ENCODE peak calls at places on chromosomes 16 and 17, in eight cellular contexts. One of them, this sample, is unnamed.

GRCh38 chr17:42183741-42184711 is 1.2 kb downstream of the HCRT start:
- DNase-seq in DMS53: peak
- DNase-seq in sigmoid colon: peak
- DNase-seq in GM04504: peak
- DNase-seq in NCI-H187: peak
- DNase-seq in hepatic stellate cell: peak
- DNase-seq in iPS-NIHi11: peak
- DNase-seq in GM13976: peak
- DNase-seq in this sample: peak

GRCh38 chr16:24667244-24667764 is 62.1 kb upstream of the TNRC6A start:
- DNase-seq in GM04504: no peak
- DNase-seq in NCI-H187: no peak
- DNase-seq in GM13976: no peak
- DNase-seq in iPS-NIHi11: no peak
- DNase-seq in hepatic stellate cell: no peak
- DNase-seq in sigmoid colon: no peak
- DNase-seq in DMS53: no peak
- DNase-seq in this sample: no peak

GRCh38 chr16:67301080-67301757 is 21.9 kb downstream of the PLEKHG4 start:
- DNase-seq in DMS53: no peak
- DNase-seq in iPS-NIHi11: no peak
- DNase-seq in NCI-H187: no peak
- DNase-seq in sigmoid colon: no peak
- DNase-seq in hepatic stellate cell: no peak
- DNase-seq in GM13976: peak
- DNase-seq in GM04504: no peak
- DNase-seq in this sample: no peak

GRCh38 chr16:77674888-77675287 is 47.4 kb upstream of the NUDT7 start:
- DNase-seq in sigmoid colon: no peak
- DNase-seq in GM13976: no peak
- DNase-seq in NCI-H187: no peak
- DNase-seq in iPS-NIHi11: no peak
- DNase-seq in GM04504: no peak
- DNase-seq in DMS53: no peak
- DNase-seq in hepatic stellate cell: no peak
- DNase-seq in this sample: no peak

GRCh38 chr16:30985401-30986128 is 558 bp downstream of the HSD3B7 start:
- DNase-seq in DMS53: peak
- DNase-seq in sigmoid colon: no peak
- DNase-seq in NCI-H187: peak
- DNase-seq in iPS-NIHi11: peak
- DNase-seq in GM13976: no peak
- DNase-seq in hepatic stellate cell: no peak
- DNase-seq in GM04504: no peak
- DNase-seq in this sample: no peak

GRCh38 chr17:69269174-69269998 is 40.8 kb upstream of the ABCA10 start:
- DNase-seq in iPS-NIHi11: no peak
- DNase-seq in GM13976: no peak
- DNase-seq in GM04504: peak
- DNase-seq in DMS53: no peak
- DNase-seq in NCI-H187: no peak
- DNase-seq in sigmoid colon: no peak
- DNase-seq in hepatic stellate cell: no peak
- DNase-seq in this sample: no peak

GRCh38 chr16:66222756-66223155 is 143.7 kb upstream of the CDH5 start:
- DNase-seq in NCI-H187: no peak
- DNase-seq in sigmoid colon: peak
- DNase-seq in DMS53: no peak
- DNase-seq in GM04504: no peak
- DNase-seq in iPS-NIHi11: no peak
- DNase-seq in GM13976: no peak
- DNase-seq in hepatic stellate cell: no peak
- DNase-seq in this sample: no peak

GRCh38 chr17:17749921-17750320 is 68.7 kb downstream of the RAI1 start:
- DNase-seq in DMS53: peak
- DNase-seq in NCI-H187: no peak
- DNase-seq in GM04504: no peak
- DNase-seq in hepatic stellate cell: peak
- DNase-seq in iPS-NIHi11: peak
- DNase-seq in GM13976: peak
- DNase-seq in sigmoid colon: no peak
- DNase-seq in this sample: peak

GRCh38 chr16:86074651-86075487 is 175.9 kb downstream of the IRF8 start:
- DNase-seq in sigmoid colon: peak
- DNase-seq in hepatic stellate cell: peak
- DNase-seq in DMS53: no peak
- DNase-seq in iPS-NIHi11: peak
- DNase-seq in GM13976: no peak
- DNase-seq in GM04504: no peak
- DNase-seq in NCI-H187: no peak
- DNase-seq in this sample: no peak

GRCh38 chr16:7107436-7107835 is 225.2 kb upstream of the RBFOX1 start:
- DNase-seq in DMS53: no peak
- DNase-seq in iPS-NIHi11: no peak
- DNase-seq in NCI-H187: no peak
- DNase-seq in sigmoid colon: no peak
- DNase-seq in GM04504: no peak
- DNase-seq in hepatic stellate cell: no peak
- DNase-seq in GM13976: no peak
- DNase-seq in this sample: no peak

GRCh38 chr17:64066709-64067108 is 46.3 kb upstream of the ICAM2 start:
- DNase-seq in DMS53: no peak
- DNase-seq in sigmoid colon: no peak
- DNase-seq in iPS-NIHi11: no peak
- DNase-seq in GM04504: no peak
- DNase-seq in hepatic stellate cell: no peak
- DNase-seq in NCI-H187: no peak
- DNase-seq in GM13976: no peak
- DNase-seq in this sample: no peak

GRCh38 chr16:56513972-56514371 is 5.9 kb downstream of the BBS2 start:
- DNase-seq in hepatic stellate cell: peak
- DNase-seq in GM13976: peak
- DNase-seq in DMS53: peak
- DNase-seq in NCI-H187: no peak
- DNase-seq in GM04504: no peak
- DNase-seq in sigmoid colon: no peak
- DNase-seq in iPS-NIHi11: peak
- DNase-seq in this sample: peak

GRCh38 chr17:57737450-57737849 is 7.6 kb downstream of the CCDC182 start:
- DNase-seq in NCI-H187: no peak
- DNase-seq in sigmoid colon: no peak
- DNase-seq in iPS-NIHi11: no peak
- DNase-seq in GM04504: no peak
- DNase-seq in GM13976: no peak
- DNase-seq in hepatic stellate cell: no peak
- DNase-seq in DMS53: no peak
- DNase-seq in this sample: no peak

GRCh38 chr16:11312718-11313492 is 31.8 kb upstream of the PRM1 start:
- DNase-seq in hepatic stellate cell: peak
- DNase-seq in sigmoid colon: no peak
- DNase-seq in NCI-H187: peak
- DNase-seq in DMS53: peak
- DNase-seq in iPS-NIHi11: peak
- DNase-seq in GM04504: no peak
- DNase-seq in GM13976: no peak
- DNase-seq in this sample: peak

GRCh38 chr16:53922805-53923645 is 219.1 kb downstream of the FTO start:
- DNase-seq in iPS-NIHi11: no peak
- DNase-seq in sigmoid colon: no peak
- DNase-seq in GM04504: no peak
- DNase-seq in NCI-H187: no peak
- DNase-seq in GM13976: no peak
- DNase-seq in hepatic stellate cell: no peak
- DNase-seq in DMS53: no peak
- DNase-seq in this sample: no peak

GRCh38 chr17:73912360-73912746 is 268.1 kb upstream of the SDK2 start:
- DNase-seq in GM04504: no peak
- DNase-seq in DMS53: no peak
- DNase-seq in hepatic stellate cell: no peak
- DNase-seq in GM13976: no peak
- DNase-seq in iPS-NIHi11: no peak
- DNase-seq in sigmoid colon: no peak
- DNase-seq in NCI-H187: no peak
- DNase-seq in this sample: no peak

GRCh38 chr17:79385962-79386563 is 224.8 kb downstream of the RBFOX3 start:
- DNase-seq in iPS-NIHi11: no peak
- DNase-seq in GM13976: no peak
- DNase-seq in sigmoid colon: no peak
- DNase-seq in DMS53: no peak
- DNase-seq in GM04504: no peak
- DNase-seq in NCI-H187: no peak
- DNase-seq in hepatic stellate cell: no peak
- DNase-seq in this sample: no peak

GRCh38 chr17:58279736-58280479 is 827 bp downstream of the MPO start:
- DNase-seq in GM13976: peak
- DNase-seq in DMS53: peak
- DNase-seq in sigmoid colon: no peak
- DNase-seq in GM04504: no peak
- DNase-seq in hepatic stellate cell: no peak
- DNase-seq in NCI-H187: no peak
- DNase-seq in iPS-NIHi11: no peak
- DNase-seq in this sample: no peak

GRCh38 chr17:64025732-64026294 is 5.4 kb upstream of the ICAM2 start:
- DNase-seq in DMS53: peak
- DNase-seq in sigmoid colon: peak
- DNase-seq in GM04504: no peak
- DNase-seq in hepatic stellate cell: peak
- DNase-seq in NCI-H187: peak
- DNase-seq in GM13976: peak
- DNase-seq in iPS-NIHi11: peak
- DNase-seq in this sample: peak

GRCh38 chr17:41382396-41382795 is 290 bp upstream of the KRT34 start:
- DNase-seq in GM13976: no peak
- DNase-seq in sigmoid colon: no peak
- DNase-seq in hepatic stellate cell: peak
- DNase-seq in DMS53: no peak
- DNase-seq in GM04504: peak
- DNase-seq in NCI-H187: no peak
- DNase-seq in iPS-NIHi11: no peak
- DNase-seq in this sample: no peak

GRCh38 chr17:39678340-39679116 is 9.3 kb downstream of the PGAP3 start:
- DNase-seq in DMS53: no peak
- DNase-seq in GM04504: no peak
- DNase-seq in NCI-H187: no peak
- DNase-seq in sigmoid colon: no peak
- DNase-seq in GM13976: no peak
- DNase-seq in iPS-NIHi11: no peak
- DNase-seq in hepatic stellate cell: no peak
- DNase-seq in this sample: no peak

GRCh38 chr17:61464121-61464905 is 12.1 kb downstream of the TBX4 start:
- DNase-seq in iPS-NIHi11: no peak
- DNase-seq in NCI-H187: no peak
- DNase-seq in hepatic stellate cell: no peak
- DNase-seq in DMS53: no peak
- DNase-seq in GM13976: no peak
- DNase-seq in GM04504: no peak
- DNase-seq in sigmoid colon: peak
- DNase-seq in this sample: no peak

GRCh38 chr17:61389670-61390478 is 9.8 kb upstream of the TBX2 start:
- DNase-seq in sigmoid colon: no peak
- DNase-seq in GM04504: no peak
- DNase-seq in NCI-H187: no peak
- DNase-seq in hepatic stellate cell: peak
- DNase-seq in GM13976: peak
- DNase-seq in iPS-NIHi11: peak
- DNase-seq in DMS53: peak
- DNase-seq in this sample: peak

GRCh38 chr16:22165508-22166285 is 3.4 kb downstream of the SDR42E2 start:
- DNase-seq in DMS53: no peak
- DNase-seq in NCI-H187: no peak
- DNase-seq in hepatic stellate cell: no peak
- DNase-seq in iPS-NIHi11: no peak
- DNase-seq in GM04504: no peak
- DNase-seq in sigmoid colon: no peak
- DNase-seq in GM13976: no peak
- DNase-seq in this sample: no peak

GRCh38 chr17:60695960-60696359 is 18.3 kb downstream of the BCAS3 start:
- DNase-seq in GM04504: no peak
- DNase-seq in GM13976: no peak
- DNase-seq in DMS53: no peak
- DNase-seq in hepatic stellate cell: no peak
- DNase-seq in NCI-H187: no peak
- DNase-seq in sigmoid colon: no peak
- DNase-seq in iPS-NIHi11: no peak
- DNase-seq in this sample: no peak

GRCh38 chr16:65657051-65657450 is 535.2 kb upstream of the CDH11 start:
- DNase-seq in hepatic stellate cell: no peak
- DNase-seq in iPS-NIHi11: no peak
- DNase-seq in DMS53: no peak
- DNase-seq in GM04504: no peak
- DNase-seq in sigmoid colon: no peak
- DNase-seq in GM13976: no peak
- DNase-seq in NCI-H187: no peak
- DNase-seq in this sample: no peak

GRCh38 chr17:41792835-41793748 is 6.6 kb upstream of the JUP start:
- DNase-seq in GM04504: no peak
- DNase-seq in NCI-H187: no peak
- DNase-seq in hepatic stellate cell: peak
- DNase-seq in DMS53: peak
- DNase-seq in sigmoid colon: no peak
- DNase-seq in iPS-NIHi11: no peak
- DNase-seq in GM13976: no peak
- DNase-seq in this sample: no peak

GRCh38 chr16:11234884-11235702 is 20.9 kb downstream of the SOCS1 start:
- DNase-seq in sigmoid colon: no peak
- DNase-seq in hepatic stellate cell: no peak
- DNase-seq in GM13976: no peak
- DNase-seq in DMS53: no peak
- DNase-seq in iPS-NIHi11: no peak
- DNase-seq in GM04504: no peak
- DNase-seq in NCI-H187: no peak
- DNase-seq in this sample: no peak

GRCh38 chr17:50146927-50147640 is 3.4 kb downstream of the PPP1R9B start:
- DNase-seq in hepatic stellate cell: no peak
- DNase-seq in GM13976: peak
- DNase-seq in NCI-H187: no peak
- DNase-seq in iPS-NIHi11: no peak
- DNase-seq in DMS53: no peak
- DNase-seq in sigmoid colon: no peak
- DNase-seq in GM04504: no peak
- DNase-seq in this sample: no peak

GRCh38 chr17:6393368-6393952 is 41.5 kb downstream of the AIPL1 start:
- DNase-seq in GM13976: no peak
- DNase-seq in NCI-H187: peak
- DNase-seq in DMS53: peak
- DNase-seq in GM04504: no peak
- DNase-seq in iPS-NIHi11: no peak
- DNase-seq in hepatic stellate cell: no peak
- DNase-seq in sigmoid colon: no peak
- DNase-seq in this sample: peak

This sample was measured in HAP-1.